ENCODE peak calls at places on chromosomes 12 and 14, in eight cellular contexts. One of them, this sample, is unnamed.

GRCh38 chr14:24372701-24373416 is 4.9 kb downstream of the NFATC4 start:
- DNase-seq in stimulated activated CD4-positive, alpha-beta T cell treated with anti-CD3 and anti-CD28 coated beads, Interleukin-4, amount 100 ng/mL, for 1 hour: no peak
- DNase-seq in activated CD4-positive, alpha-beta T cell treated with anti-CD3 and anti-CD28 coated beads, Interleukin-2, amount 10 ng/mL, durations not matched to agents 7 days and 5 days: no peak
- DNase-seq in NCI-H1105: peak; percentile 5
- DNase-seq in mesothelial cell of epicardium: no peak
- DNase-seq in iris pigment epithelial cell: peak; percentile 16
- DNase-seq in CD8-positive, alpha-beta memory T cell: no peak
- DNase-seq in cardiac fibroblast: peak; percentile 66
- DNase-seq in this sample: no peak

GRCh38 chr12:46218509-46219095 is 50.2 kb downstream of the SLC38A1 start:
- DNase-seq in activated CD4-positive, alpha-beta T cell treated with anti-CD3 and anti-CD28 coated beads, Interleukin-2, amount 10 ng/mL, durations not matched to agents 7 days and 5 days: no peak
- DNase-seq in CD8-positive, alpha-beta memory T cell: no peak
- DNase-seq in NCI-H1105: no peak
- DNase-seq in stimulated activated CD4-positive, alpha-beta T cell treated with anti-CD3 and anti-CD28 coated beads, Interleukin-4, amount 100 ng/mL, for 1 hour: no peak
- DNase-seq in mesothelial cell of epicardium: no peak
- DNase-seq in iris pigment epithelial cell: no peak
- DNase-seq in cardiac fibroblast: no peak
- DNase-seq in this sample: no peak

GRCh38 chr12:107594995-107595394 is 90.6 kb upstream of the PWP1 start:
- DNase-seq in mesothelial cell of epicardium: no peak
- DNase-seq in NCI-H1105: no peak
- DNase-seq in iris pigment epithelial cell: peak; percentile 52
- DNase-seq in activated CD4-positive, alpha-beta T cell treated with anti-CD3 and anti-CD28 coated beads, Interleukin-2, amount 10 ng/mL, durations not matched to agents 7 days and 5 days: no peak
- DNase-seq in cardiac fibroblast: peak; percentile 58
- DNase-seq in stimulated activated CD4-positive, alpha-beta T cell treated with anti-CD3 and anti-CD28 coated beads, Interleukin-4, amount 100 ng/mL, for 1 hour: no peak
- DNase-seq in CD8-positive, alpha-beta memory T cell: no peak
- DNase-seq in this sample: peak; percentile 33

GRCh38 chr14:86057018-86057667 is 527.2 kb downstream of the FLRT2 start:
- DNase-seq in mesothelial cell of epicardium: no peak
- DNase-seq in stimulated activated CD4-positive, alpha-beta T cell treated with anti-CD3 and anti-CD28 coated beads, Interleukin-4, amount 100 ng/mL, for 1 hour: peak; percentile 18
- DNase-seq in activated CD4-positive, alpha-beta T cell treated with anti-CD3 and anti-CD28 coated beads, Interleukin-2, amount 10 ng/mL, durations not matched to agents 7 days and 5 days: peak; percentile 34
- DNase-seq in iris pigment epithelial cell: peak; percentile 31
- DNase-seq in NCI-H1105: no peak
- DNase-seq in CD8-positive, alpha-beta memory T cell: no peak
- DNase-seq in cardiac fibroblast: peak; percentile 47
- DNase-seq in this sample: peak; percentile 19

GRCh38 chr14:74257988-74258704 is 18.9 kb downstream of the VSX2 start:
- DNase-seq in activated CD4-positive, alpha-beta T cell treated with anti-CD3 and anti-CD28 coated beads, Interleukin-2, amount 10 ng/mL, durations not matched to agents 7 days and 5 days: no peak
- DNase-seq in cardiac fibroblast: no peak
- DNase-seq in mesothelial cell of epicardium: no peak
- DNase-seq in stimulated activated CD4-positive, alpha-beta T cell treated with anti-CD3 and anti-CD28 coated beads, Interleukin-4, amount 100 ng/mL, for 1 hour: no peak
- DNase-seq in CD8-positive, alpha-beta memory T cell: no peak
- DNase-seq in NCI-H1105: no peak
- DNase-seq in iris pigment epithelial cell: no peak
- DNase-seq in this sample: no peak

GRCh38 chr12:80064951-80065350 is 34.4 kb upstream of the OTOGL start:
- DNase-seq in activated CD4-positive, alpha-beta T cell treated with anti-CD3 and anti-CD28 coated beads, Interleukin-2, amount 10 ng/mL, durations not matched to agents 7 days and 5 days: no peak
- DNase-seq in NCI-H1105: no peak
- DNase-seq in iris pigment epithelial cell: no peak
- DNase-seq in stimulated activated CD4-positive, alpha-beta T cell treated with anti-CD3 and anti-CD28 coated beads, Interleukin-4, amount 100 ng/mL, for 1 hour: no peak
- DNase-seq in CD8-positive, alpha-beta memory T cell: no peak
- DNase-seq in cardiac fibroblast: no peak
- DNase-seq in mesothelial cell of epicardium: no peak
- DNase-seq in this sample: no peak

GRCh38 chr12:57103856-57104255 is 7.3 kb downstream of the STAT6 start:
- DNase-seq in stimulated activated CD4-positive, alpha-beta T cell treated with anti-CD3 and anti-CD28 coated beads, Interleukin-4, amount 100 ng/mL, for 1 hour: no peak
- DNase-seq in cardiac fibroblast: no peak
- DNase-seq in CD8-positive, alpha-beta memory T cell: no peak
- DNase-seq in iris pigment epithelial cell: peak; percentile 49
- DNase-seq in NCI-H1105: no peak
- DNase-seq in activated CD4-positive, alpha-beta T cell treated with anti-CD3 and anti-CD28 coated beads, Interleukin-2, amount 10 ng/mL, durations not matched to agents 7 days and 5 days: no peak
- DNase-seq in mesothelial cell of epicardium: no peak
- DNase-seq in this sample: no peak

GRCh38 chr14:61649283-61649682 is 46.0 kb upstream of the HIF1A start:
- DNase-seq in activated CD4-positive, alpha-beta T cell treated with anti-CD3 and anti-CD28 coated beads, Interleukin-2, amount 10 ng/mL, durations not matched to agents 7 days and 5 days: no peak
- DNase-seq in CD8-positive, alpha-beta memory T cell: peak; percentile 21
- DNase-seq in stimulated activated CD4-positive, alpha-beta T cell treated with anti-CD3 and anti-CD28 coated beads, Interleukin-4, amount 100 ng/mL, for 1 hour: no peak
- DNase-seq in cardiac fibroblast: no peak
- DNase-seq in iris pigment epithelial cell: no peak
- DNase-seq in mesothelial cell of epicardium: no peak
- DNase-seq in NCI-H1105: no peak
- DNase-seq in this sample: no peak

GRCh38 chr12:92886131-92886530 is 43.0 kb downstream of the EEA1 start:
- DNase-seq in mesothelial cell of epicardium: no peak
- DNase-seq in CD8-positive, alpha-beta memory T cell: no peak
- DNase-seq in iris pigment epithelial cell: peak; percentile 41
- DNase-seq in stimulated activated CD4-positive, alpha-beta T cell treated with anti-CD3 and anti-CD28 coated beads, Interleukin-4, amount 100 ng/mL, for 1 hour: no peak
- DNase-seq in activated CD4-positive, alpha-beta T cell treated with anti-CD3 and anti-CD28 coated beads, Interleukin-2, amount 10 ng/mL, durations not matched to agents 7 days and 5 days: no peak
- DNase-seq in NCI-H1105: no peak
- DNase-seq in cardiac fibroblast: no peak
- DNase-seq in this sample: no peak

GRCh38 chr14:38255673-38256357 is at the start of gene CLEC14A:
- DNase-seq in stimulated activated CD4-positive, alpha-beta T cell treated with anti-CD3 and anti-CD28 coated beads, Interleukin-4, amount 100 ng/mL, for 1 hour: peak; percentile 4
- DNase-seq in CD8-positive, alpha-beta memory T cell: peak; percentile 0
- DNase-seq in iris pigment epithelial cell: peak; percentile 41
- DNase-seq in cardiac fibroblast: no peak
- DNase-seq in mesothelial cell of epicardium: peak; percentile 18
- DNase-seq in activated CD4-positive, alpha-beta T cell treated with anti-CD3 and anti-CD28 coated beads, Interleukin-2, amount 10 ng/mL, durations not matched to agents 7 days and 5 days: no peak
- DNase-seq in NCI-H1105: no peak
- DNase-seq in this sample: no peak

GRCh38 chr12:40828593-40828990 is 136.4 kb downstream of the CNTN1 start:
- DNase-seq in activated CD4-positive, alpha-beta T cell treated with anti-CD3 and anti-CD28 coated beads, Interleukin-2, amount 10 ng/mL, durations not matched to agents 7 days and 5 days: no peak
- DNase-seq in mesothelial cell of epicardium: no peak
- DNase-seq in cardiac fibroblast: no peak
- DNase-seq in stimulated activated CD4-positive, alpha-beta T cell treated with anti-CD3 and anti-CD28 coated beads, Interleukin-4, amount 100 ng/mL, for 1 hour: no peak
- DNase-seq in NCI-H1105: no peak
- DNase-seq in CD8-positive, alpha-beta memory T cell: no peak
- DNase-seq in iris pigment epithelial cell: no peak
- DNase-seq in this sample: no peak

GRCh38 chr14:21382886-21383847 is 652 bp downstream of the SUPT16H start:
- DNase-seq in iris pigment epithelial cell: peak; percentile 58
- DNase-seq in NCI-H1105: peak; percentile 56
- DNase-seq in CD8-positive, alpha-beta memory T cell: no peak
- DNase-seq in activated CD4-positive, alpha-beta T cell treated with anti-CD3 and anti-CD28 coated beads, Interleukin-2, amount 10 ng/mL, durations not matched to agents 7 days and 5 days: peak; percentile 57
- DNase-seq in stimulated activated CD4-positive, alpha-beta T cell treated with anti-CD3 and anti-CD28 coated beads, Interleukin-4, amount 100 ng/mL, for 1 hour: peak; percentile 45
- DNase-seq in mesothelial cell of epicardium: peak; percentile 32
- DNase-seq in cardiac fibroblast: peak; percentile 54
- DNase-seq in this sample: peak; percentile 49

GRCh38 chr12:3398196-3398789 is 92.7 kb upstream of the PRMT8 start:
- DNase-seq in cardiac fibroblast: no peak
- DNase-seq in activated CD4-positive, alpha-beta T cell treated with anti-CD3 and anti-CD28 coated beads, Interleukin-2, amount 10 ng/mL, durations not matched to agents 7 days and 5 days: no peak
- DNase-seq in iris pigment epithelial cell: no peak
- DNase-seq in CD8-positive, alpha-beta memory T cell: no peak
- DNase-seq in mesothelial cell of epicardium: no peak
- DNase-seq in NCI-H1105: no peak
- DNase-seq in stimulated activated CD4-positive, alpha-beta T cell treated with anti-CD3 and anti-CD28 coated beads, Interleukin-4, amount 100 ng/mL, for 1 hour: no peak
- DNase-seq in this sample: peak; percentile 74

GRCh38 chr12:95424271-95424994 is 49.5 kb upstream of the METAP2 start:
- DNase-seq in stimulated activated CD4-positive, alpha-beta T cell treated with anti-CD3 and anti-CD28 coated beads, Interleukin-4, amount 100 ng/mL, for 1 hour: no peak
- DNase-seq in cardiac fibroblast: no peak
- DNase-seq in mesothelial cell of epicardium: no peak
- DNase-seq in CD8-positive, alpha-beta memory T cell: no peak
- DNase-seq in iris pigment epithelial cell: no peak
- DNase-seq in activated CD4-positive, alpha-beta T cell treated with anti-CD3 and anti-CD28 coated beads, Interleukin-2, amount 10 ng/mL, durations not matched to agents 7 days and 5 days: no peak
- DNase-seq in NCI-H1105: no peak
- DNase-seq in this sample: peak; percentile 68

GRCh38 chr14:64438181-64438839 is 27.0 kb upstream of the AKAP5 start:
- DNase-seq in NCI-H1105: no peak
- DNase-seq in iris pigment epithelial cell: peak; percentile 94
- DNase-seq in CD8-positive, alpha-beta memory T cell: no peak
- DNase-seq in cardiac fibroblast: peak; percentile 82
- DNase-seq in stimulated activated CD4-positive, alpha-beta T cell treated with anti-CD3 and anti-CD28 coated beads, Interleukin-4, amount 100 ng/mL, for 1 hour: no peak
- DNase-seq in activated CD4-positive, alpha-beta T cell treated with anti-CD3 and anti-CD28 coated beads, Interleukin-2, amount 10 ng/mL, durations not matched to agents 7 days and 5 days: no peak
- DNase-seq in mesothelial cell of epicardium: no peak
- DNase-seq in this sample: peak; percentile 100

GRCh38 chr12:109716512-109717389 is 3.1 kb downstream of the FAM222A start:
- DNase-seq in stimulated activated CD4-positive, alpha-beta T cell treated with anti-CD3 and anti-CD28 coated beads, Interleukin-4, amount 100 ng/mL, for 1 hour: no peak
- DNase-seq in activated CD4-positive, alpha-beta T cell treated with anti-CD3 and anti-CD28 coated beads, Interleukin-2, amount 10 ng/mL, durations not matched to agents 7 days and 5 days: no peak
- DNase-seq in cardiac fibroblast: no peak
- DNase-seq in mesothelial cell of epicardium: no peak
- DNase-seq in CD8-positive, alpha-beta memory T cell: no peak
- DNase-seq in NCI-H1105: no peak
- DNase-seq in iris pigment epithelial cell: no peak
- DNase-seq in this sample: no peak

GRCh38 chr12:51910168-51910567 is 2.9 kb downstream of the ACVRL1 start:
- DNase-seq in CD8-positive, alpha-beta memory T cell: no peak
- DNase-seq in NCI-H1105: no peak
- DNase-seq in stimulated activated CD4-positive, alpha-beta T cell treated with anti-CD3 and anti-CD28 coated beads, Interleukin-4, amount 100 ng/mL, for 1 hour: no peak
- DNase-seq in mesothelial cell of epicardium: no peak
- DNase-seq in activated CD4-positive, alpha-beta T cell treated with anti-CD3 and anti-CD28 coated beads, Interleukin-2, amount 10 ng/mL, durations not matched to agents 7 days and 5 days: no peak
- DNase-seq in iris pigment epithelial cell: no peak
- DNase-seq in cardiac fibroblast: peak; percentile 51
- DNase-seq in this sample: no peak

GRCh38 chr14:55832122-55832911 is 252.3 kb downstream of the KTN1 start:
- DNase-seq in activated CD4-positive, alpha-beta T cell treated with anti-CD3 and anti-CD28 coated beads, Interleukin-2, amount 10 ng/mL, durations not matched to agents 7 days and 5 days: no peak
- DNase-seq in iris pigment epithelial cell: peak; percentile 48
- DNase-seq in NCI-H1105: no peak
- DNase-seq in cardiac fibroblast: peak; percentile 57
- DNase-seq in CD8-positive, alpha-beta memory T cell: no peak
- DNase-seq in stimulated activated CD4-positive, alpha-beta T cell treated with anti-CD3 and anti-CD28 coated beads, Interleukin-4, amount 100 ng/mL, for 1 hour: no peak
- DNase-seq in mesothelial cell of epicardium: no peak
- DNase-seq in this sample: peak; percentile 96

GRCh38 chr12:76201316-76201715 is 116.8 kb upstream of the NAP1L1 start:
- DNase-seq in activated CD4-positive, alpha-beta T cell treated with anti-CD3 and anti-CD28 coated beads, Interleukin-2, amount 10 ng/mL, durations not matched to agents 7 days and 5 days: no peak
- DNase-seq in stimulated activated CD4-positive, alpha-beta T cell treated with anti-CD3 and anti-CD28 coated beads, Interleukin-4, amount 100 ng/mL, for 1 hour: no peak
- DNase-seq in NCI-H1105: no peak
- DNase-seq in cardiac fibroblast: peak; percentile 13
- DNase-seq in mesothelial cell of epicardium: no peak
- DNase-seq in CD8-positive, alpha-beta memory T cell: no peak
- DNase-seq in iris pigment epithelial cell: no peak
- DNase-seq in this sample: no peak